ENCODE peak calls at places on chromosomes 4 and X, in ten cellular contexts. C is stimulated activated CD8-positive, alpha-beta memory T cell treated with anti-CD3 and anti-CD28 coated beads, Interleukin-15, amount 100 ng/mL, for 24 hours; D is progenitor cell of endocrine pancreas; S is BE2C; I is RPMI7951; R is AG08396; Q is nucleus accumbens; Z is GM23248; V is RCC 7860; P is brain microvascular endothelial cell. X is an unnamed sample.

GRCh38 chrX:135114392-135114791 is 5.9 kb downstream of the ETDB start:
- DNase-seq in Z (no peak), C (no peak), Q (no peak), P (no peak), I (no peak), R (no peak), V (no peak), S (no peak), D (no peak), X (no peak)

GRCh38 chr4:123785515-123785914 is 388.9 kb downstream of the SPRY1 start:
- DNase-seq in P (peak), R (peak), V (no peak), Q (no peak), D (no peak), S (no peak), C (no peak), I (peak), Z (peak), X (peak)

GRCh38 chr4:90546114-90546513 is 418.9 kb downstream of the CCSER1 start:
- DNase-seq in S (no peak), I (no peak), R (no peak), P (no peak), V (peak), D (no peak), Z (no peak), Q (no peak), C (no peak), X (no peak)

GRCh38 chrX:18537524-18537923 is 112.1 kb downstream of the CDKL5 start:
- DNase-seq in Z (no peak), P (no peak), R (no peak), V (no peak), D (no peak), C (no peak), S (no peak), Q (no peak), I (no peak), X (no peak)

GRCh38 chrX:111102636-111103035 is 6.6 kb downstream of the PAK3 start:
- DNase-seq in Z (no peak), C (no peak), I (no peak), D (no peak), S (no peak), V (no peak), P (no peak), R (no peak), Q (no peak), X (no peak)

GRCh38 chrX:43267652-43268051 is 388.4 kb upstream of the MAOA start:
- DNase-seq in R (no peak), C (no peak), D (no peak), I (no peak), Z (no peak), P (no peak), S (no peak), Q (no peak), V (no peak), X (no peak)

GRCh38 chr4:38831653-38832052 is 25.0 kb downstream of the TLR6 start:
- DNase-seq in P (peak), V (no peak), R (no peak), D (no peak), Z (no peak), S (no peak), I (no peak), Q (no peak), C (no peak), X (no peak)

GRCh38 chr4:26458104-26458503 is 32.2 kb downstream of the CCKAR start:
- DNase-seq in S (no peak), R (peak), V (no peak), P (peak), Z (no peak), I (no peak), Q (no peak), D (no peak), C (no peak), X (peak)

GRCh38 chrX:155632424-155633100 is 19.8 kb upstream of the TMLHE start:
- DNase-seq in P (no peak), V (peak), C (no peak), Q (no peak), R (no peak), I (peak), S (no peak), D (no peak), Z (peak), X (no peak)

GRCh38 chr4:2947926-2948325 is 15.3 kb downstream of the NOP14 start:
- DNase-seq in C (no peak), Q (no peak), I (no peak), S (no peak), P (no peak), D (no peak), Z (no peak), V (no peak), R (no peak), X (no peak)

GRCh38 chrX:43467608-43468234 is 188.4 kb upstream of the MAOA start:
- DNase-seq in Q (no peak), D (no peak), P (no peak), C (no peak), I (no peak), S (no peak), V (no peak), R (no peak), Z (no peak), X (no peak)

GRCh38 chrX:68794486-68794885 is 34.3 kb upstream of the EFNB1 start:
- DNase-seq in S (no peak), Q (no peak), V (no peak), Z (no peak), P (no peak), R (no peak), I (no peak), C (no peak), D (no peak), X (no peak)

GRCh38 chr4:190019023-190019858 is 7.8 kb downstream of the FRG2 start:
- DNase-seq in V (no peak), Q (no peak), I (no peak), S (no peak), P (no peak), Z (peak), D (no peak), C (no peak), R (peak), X (no peak)

GRCh38 chr4:169410839-169411770 is 140.3 kb upstream of the SH3RF1 start:
- DNase-seq in I (peak), V (no peak), Z (peak), C (no peak), D (no peak), P (peak), S (no peak), Q (no peak), R (no peak), X (no peak)

GRCh38 chr4:153535735-153536494 is 69.8 kb downstream of the TMEM131L start:
- DNase-seq in Q (no peak), D (no peak), Z (peak), C (no peak), P (no peak), S (no peak), I (peak), R (no peak), V (no peak), X (no peak)

GRCh38 chr4:83356899-83357661 is 22.4 kb upstream of the HPSE start:
- DNase-seq in Z (peak), V (peak), S (no peak), R (peak), D (no peak), C (no peak), P (peak), Q (no peak), I (peak), X (peak)

GRCh38 chr4:24802648-24803047 is 7.3 kb downstream of the SOD3 start:
- DNase-seq in P (no peak), D (no peak), R (no peak), I (peak), S (no peak), Z (no peak), C (no peak), Q (no peak), V (no peak), X (peak)

GRCh38 chr4:73929285-73929684 is 52.5 kb downstream of the PF4 start:
- DNase-seq in I (no peak), Q (no peak), Z (no peak), C (no peak), S (no peak), R (no peak), D (no peak), V (no peak), P (no peak), X (no peak)

X was measured in astrocyte of the cerebellum.